ENCODE peak calls at places on chromosomes 16 and 17, in six cellular contexts. J, S, Z, U, G and Q are unnamed samples.

GRCh38 chr17:33832295-33832694 is 422.8 kb upstream of the CCL2 start:
- DNase-seq in J (no peak), S (no peak), Z (no peak), U (no peak), G (no peak), Q (no peak)

GRCh38 chr16:52383640-52384292 is 163.2 kb downstream of the TOX3 start:
- DNase-seq in J (peak), S (peak), Z (no peak), U (no peak), G (no peak), Q (peak)

GRCh38 chr17:4276514-4276913 is 12.7 kb upstream of the ANKFY1 start:
- DNase-seq in J (no peak), S (no peak), Z (no peak), U (no peak), G (no peak), Q (no peak)

GRCh38 chr17:45873728-45874127 is 20.6 kb upstream of the MAPT start:
- DNase-seq in J (no peak), S (peak), Z (no peak), U (no peak), G (no peak), Q (no peak)

GRCh38 chr17:81901167-81902022 is 643 bp upstream of the NPB start:
- DNase-seq in J (no peak), S (no peak), Z (no peak), U (no peak), G (no peak), Q (no peak)

GRCh38 chr17:61354895-61355294 is 44.7 kb upstream of the TBX2 start:
- DNase-seq in J (no peak), S (no peak), Z (no peak), U (no peak), G (no peak), Q (no peak)

GRCh38 chr17:61658183-61658582 is 67.2 kb upstream of the NACA2 start:
- DNase-seq in J (no peak), S (no peak), Z (no peak), U (no peak), G (no peak), Q (no peak)

GRCh38 chr16:69236319-69236718 is 49.4 kb downstream of the SNTB2 start:
- DNase-seq in J (no peak), S (no peak), Z (no peak), U (no peak), G (no peak), Q (no peak)

GRCh38 chr17:57925361-57925990 is 29.7 kb downstream of the CUEDC1 start:
- DNase-seq in J (no peak), S (no peak), Z (no peak), U (no peak), G (no peak), Q (peak)

GRCh38 chr17:7862692-7863437 is 5.1 kb downstream of the CYB5D1 start:
- DNase-seq in J (peak), S (peak), Z (peak), U (peak), G (peak), Q (peak)

GRCh38 chr17:79742951-79743476 is 12.3 kb downstream of the ENPP7 start:
- DNase-seq in J (no peak), S (no peak), Z (no peak), U (no peak), G (no peak), Q (no peak)

GRCh38 chr17:74994440-74994839 is 7.0 kb downstream of the CDR2L start:
- DNase-seq in J (no peak), S (no peak), Z (no peak), U (no peak), G (no peak), Q (no peak)

GRCh38 chr17:71180801-71181385 is 939.9 kb upstream of the SOX9 start:
- DNase-seq in J (peak), S (peak), Z (no peak), U (no peak), G (peak), Q (no peak)

GRCh38 chr16:69399361-69399760 is 13.6 kb upstream of the TERF2 start:
- DNase-seq in J (no peak), S (no peak), Z (no peak), U (no peak), G (no peak), Q (no peak)

GRCh38 chr16:73020409-73020884 is 27.5 kb downstream of the ZFHX3 start:
- DNase-seq in J (no peak), S (peak), Z (no peak), U (no peak), G (peak), Q (peak)